ENCODE peak calls at places on chromosome 12, in six cellular contexts. N is K562, U is GM12878, B is HepG2, J is A549, Z is IMR-90. I is an unnamed sample.

GRCh38 chr12:102816816-102817434 is 100.1 kb downstream of the PAH start:
- DNase-seq in Z (peak; percentile 29), N (peak; percentile 51), B (peak; percentile 24), U (no peak), J (peak; percentile 50), I (no peak)

GRCh38 chr12:31369712-31370521 is 44.0 kb upstream of the SINHCAF start:
- DNase-seq in U (no peak), Z (peak; percentile 51), N (no peak), J (no peak), B (peak; percentile 24), I (no peak)

GRCh38 chr12:16950041-16950677 is 344.2 kb upstream of the LMO3 start:
- DNase-seq in N (no peak), B (no peak), U (no peak), J (no peak), Z (no peak), I (no peak)

GRCh38 chr12:91335724-91336123 is 153.1 kb upstream of the DCN start:
- DNase-seq in N (no peak), J (no peak), B (no peak), Z (no peak), U (no peak), I (no peak)

GRCh38 chr12:6182279-6182898 is 17.8 kb upstream of the CD9 start:
- DNase-seq in J (no peak), Z (peak; percentile 68), N (peak; percentile 16), U (no peak), B (peak; percentile 75), I (no peak)

GRCh38 chr12:91662021-91662420 is 479.4 kb upstream of the DCN start:
- DNase-seq in N (no peak), J (no peak), U (no peak), Z (no peak), B (no peak), I (no peak)

GRCh38 chr12:26239508-26240328 is 44.3 kb downstream of the SSPN start:
- DNase-seq in N (no peak), B (peak; percentile 90), U (no peak), Z (peak; percentile 79), J (peak; percentile 63), I (no peak)

GRCh38 chr12:82896979-82897378 is 210.3 kb downstream of the TMTC2 start:
- DNase-seq in J (peak; percentile 45), B (no peak), Z (peak; percentile 41), N (no peak), U (no peak), I (no peak)

GRCh38 chr12:106204312-106204711 is 43.5 kb downstream of the CKAP4 start:
- DNase-seq in N (no peak), Z (no peak), J (no peak), B (no peak), U (no peak), I (no peak)

GRCh38 chr12:26555139-26555538 is 277.9 kb downstream of the ITPR2 start:
- DNase-seq in U (no peak), N (no peak), B (no peak), Z (peak; percentile 53), J (no peak), I (no peak)

GRCh38 chr12:27436029-27436428 is 10.5 kb upstream of the SMCO2 start:
- DNase-seq in U (no peak), N (no peak), Z (no peak), B (peak; percentile 32), J (no peak), I (peak; percentile 46)

GRCh38 chr12:120640840-120641833 is 711 bp downstream of the CABP1 start:
- DNase-seq in N (peak; percentile 77), B (peak; percentile 22), Z (peak; percentile 46), J (peak; percentile 56), U (no peak), I (peak; percentile 53)

GRCh38 chr12:89166525-89166934 is 185.8 kb downstream of the DUSP6 start:
- DNase-seq in J (peak; percentile 36), Z (peak; percentile 60), N (no peak), B (no peak), U (peak; percentile 43), I (no peak)

GRCh38 chr12:131783915-131784541 is 44.2 kb upstream of the MMP17 start:
- DNase-seq in J (peak; percentile 75), N (no peak), Z (peak; percentile 86), B (no peak), U (peak; percentile 60), I (no peak)

GRCh38 chr12:50533203-50533584 is 28.4 kb downstream of the DIP2B start:
- DNase-seq in B (no peak), J (peak; percentile 25), N (no peak), U (no peak), Z (no peak), I (no peak)

GRCh38 chr12:128695697-128696096 is 128.1 kb downstream of the SLC15A4 start:
- DNase-seq in J (no peak), B (no peak), N (no peak), Z (no peak), U (no peak), I (no peak)

GRCh38 chr12:95173392-95174251 is 43.6 kb downstream of the FGD6 start:
- DNase-seq in U (no peak), J (peak; percentile 90), Z (peak; percentile 91), B (no peak), N (peak; percentile 16), I (no peak)

GRCh38 chr12:16347391-16348298 is at the start of gene MGST1:
- DNase-seq in U (peak; percentile 11), J (peak; percentile 88), Z (peak; percentile 59), B (peak; percentile 77), N (peak; percentile 27), I (peak; percentile 73)

GRCh38 chr12:130086248-130086647 is 76.0 kb upstream of the FZD10 start:
- DNase-seq in N (no peak), Z (no peak), U (no peak), J (no peak), B (no peak), I (no peak)

GRCh38 chr12:74043343-74043742 is 494.3 kb upstream of the ATXN7L3B start:
- DNase-seq in N (no peak), B (no peak), U (no peak), J (peak; percentile 98), Z (no peak), I (no peak)

GRCh38 chr12:497501-498160 is 37.9 kb downstream of the B4GALNT3 start:
- DNase-seq in U (no peak), B (no peak), Z (no peak), J (no peak), N (no peak), I (no peak)

GRCh38 chr12:55696796-55697462 is 10.8 kb downstream of the ITGA7 start:
- DNase-seq in Z (no peak), J (no peak), N (no peak), U (no peak), B (no peak), I (no peak)

GRCh38 chr12:57401165-57401564 is 29.7 kb downstream of the R3HDM2 start:
- DNase-seq in B (no peak), U (no peak), N (no peak), J (peak; percentile 15), Z (no peak), I (no peak)

GRCh38 chr12:25427328-25428249 is 125.5 kb downstream of the LMNTD1 start:
- DNase-seq in B (no peak), Z (peak; percentile 39), J (no peak), N (no peak), U (no peak), I (no peak)

GRCh38 chr12:62785941-62786559 is 148.9 kb downstream of the PPM1H start:
- DNase-seq in Z (peak; percentile 93), J (peak; percentile 99), B (no peak), U (no peak), N (no peak), I (no peak)

GRCh38 chr12:1857821-1858220 is 37.5 kb downstream of the LRTM2 start:
- DNase-seq in N (no peak), J (no peak), B (no peak), Z (no peak), U (no peak), I (no peak)

GRCh38 chr12:6180300-6181051 is 19.7 kb upstream of the CD9 start:
- DNase-seq in J (peak; percentile 43), Z (peak; percentile 86), N (no peak), B (peak; percentile 76), U (no peak), I (no peak)

GRCh38 chr12:12890815-12891645 is at the start of gene GPRC5A:
- DNase-seq in U (no peak), J (peak; percentile 99), B (peak; percentile 30), Z (peak; percentile 98), N (peak; percentile 58), I (peak; percentile 75)

GRCh38 chr12:68097386-68097785 is 62.2 kb downstream of the IFNG start:
- DNase-seq in U (no peak), N (no peak), B (no peak), Z (no peak), J (no peak), I (no peak)

GRCh38 chr12:48351022-48351708 is 446 bp upstream of the ZNF641 start:
- DNase-seq in B (peak; percentile 47), N (no peak), U (no peak), Z (peak; percentile 59), J (peak; percentile 74), I (no peak)

GRCh38 chr12:3114671-3115070 is 37.5 kb downstream of the TSPAN9 start:
- DNase-seq in Z (no peak), U (no peak), J (no peak), B (no peak), N (no peak), I (no peak)

GRCh38 chr12:46661161-46661845 is 164.5 kb downstream of the SLC38A4 start:
- DNase-seq in J (peak; percentile 90), N (no peak), U (peak; percentile 48), Z (peak; percentile 95), B (peak; percentile 77), I (no peak)
- TF ChIP-seq CEBPB in J (no peak), N (peak; percentile 62), U (no peak), Z (peak; percentile 80), B (peak; percentile 20), I (no peak)

GRCh38 chr12:52364061-52364460 is 3.2 kb downstream of the KRT85 start:
- DNase-seq in U (no peak), J (no peak), N (no peak), Z (no peak), B (no peak), I (no peak)
- TF ChIP-seq USF2 in U (no peak), J (no peak), N (no peak), Z (no peak), B (no peak), I (no peak)

GRCh38 chr12:64968989-64969819 is 144.8 kb downstream of the TBC1D30 start:
- DNase-seq in Z (no peak), U (no peak), N (no peak), B (peak; percentile 5), J (peak; percentile 50), I (no peak)
- TF ChIP-seq CEBPB in Z (no peak), U (no peak), N (no peak), B (no peak), J (no peak), I (no peak)

DNA sequence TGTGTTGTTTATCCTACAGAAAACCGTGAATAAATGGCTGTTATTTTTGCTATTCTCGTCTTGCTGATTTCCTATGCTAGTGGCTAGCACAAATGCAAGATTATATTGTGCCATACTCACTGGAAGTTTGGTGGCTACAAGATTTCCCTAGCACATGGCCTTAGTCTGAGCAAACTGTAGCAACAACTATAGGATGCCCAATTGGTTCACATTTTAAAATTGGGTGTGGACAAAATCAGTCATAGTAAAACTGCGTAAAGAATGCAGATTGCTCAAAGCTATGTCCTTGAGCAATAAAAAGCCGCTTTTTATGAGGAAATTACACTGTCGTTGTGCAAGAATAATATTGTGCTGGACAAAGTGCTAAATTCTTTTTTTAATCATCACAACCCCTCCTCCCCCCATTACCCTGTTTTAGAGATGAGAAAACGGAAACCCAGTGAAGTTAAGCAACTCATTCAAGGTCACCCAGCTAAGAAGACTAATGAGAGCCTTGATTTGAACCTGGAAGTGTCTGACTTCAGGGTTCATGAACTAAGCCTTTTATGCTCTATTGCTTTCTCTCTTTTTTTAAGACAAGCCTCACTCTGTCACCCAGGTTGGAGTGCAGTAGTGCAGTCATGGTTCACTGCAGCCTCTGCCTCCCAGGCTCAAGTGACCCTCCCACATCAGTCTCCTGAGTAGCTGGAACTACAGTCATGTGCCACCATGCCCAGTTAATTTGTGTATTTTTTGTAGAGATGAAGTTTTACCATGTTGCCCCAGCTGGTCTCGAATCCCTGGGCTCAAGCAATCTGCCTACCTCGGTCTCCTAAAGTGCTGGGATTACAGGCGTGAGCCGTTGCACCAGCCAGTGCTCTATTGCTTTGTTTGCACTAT is 73.6 kb downstream of the SRGAP1 start:
- DNase-seq in N (no peak), U (peak; percentile 41), J (peak; percentile 97), Z (peak; percentile 96), B (peak; percentile 92), I (no peak)
- TF ChIP-seq USF2 in N (no peak), U (no peak), J (no peak), Z (peak; percentile 4), B (no peak), I (no peak)

I was measured in H1.